ENCODE peak calls at places on chromosome 20, in eight cellular contexts. D is NCI-H774; E is H9; J is GM23248; G is T-helper 1 cell; U is retina; P is SJSA1; M is activated CD4-positive, alpha-beta T cell treated with anti-CD3 and anti-CD28 coated beads, Interleukin-2, amount 50 U/mL, for 1 hour. Y is an unnamed sample.

GRCh38 chr20:41650221-41650948 is 32.2 kb upstream of the CHD6 start:
- DNase-seq in D (peak), E (no peak), J (no peak), G (no peak), U (no peak), P (no peak), M (no peak), Y (peak)

GRCh38 chr20:48709744-48710143 is 118.1 kb downstream of the PREX1 start:
- DNase-seq in D (no peak), E (no peak), J (no peak), G (no peak), U (no peak), P (no peak), M (no peak), Y (no peak)

GRCh38 chr20:45828589-45828988 is 1.5 kb upstream of the TNNC2 start:
- DNase-seq in D (no peak), E (no peak), J (peak), G (no peak), U (no peak), P (no peak), M (no peak), Y (peak)

GRCh38 chr20:4109587-4109986 is 94.2 kb upstream of the RNF24 start:
- DNase-seq in D (no peak), E (no peak), J (peak), G (no peak), U (no peak), P (no peak), M (no peak), Y (peak)

GRCh38 chr20:31845300-31845863 is at the start of gene FOXS1:
- DNase-seq in D (no peak), E (peak), J (no peak), G (no peak), U (peak), P (peak), M (no peak), Y (peak)

GRCh38 chr20:23138682-23139081 is 52.6 kb upstream of the CD93 start:
- DNase-seq in D (no peak), E (no peak), J (no peak), G (no peak), U (no peak), P (no peak), M (no peak), Y (no peak)

GRCh38 chr20:59006864-59007757 is at the start of gene CTSZ:
- DNase-seq in D (no peak), E (peak), J (peak), G (no peak), U (peak), P (no peak), M (peak), Y (peak)

GRCh38 chr20:41533537-41534136 is 84.5 kb downstream of the CHD6 start:
- DNase-seq in D (peak), E (no peak), J (no peak), G (no peak), U (no peak), P (no peak), M (no peak), Y (no peak)

GRCh38 chr20:43987531-43987930 is 72.9 kb downstream of the TOX2 start:
- DNase-seq in D (no peak), E (no peak), J (no peak), G (no peak), U (no peak), P (no peak), M (no peak), Y (peak)

GRCh38 chr20:2470051-2470431 is 548 bp downstream of the SNRPB start:
- DNase-seq in D (peak), E (no peak), J (peak), G (peak), U (no peak), P (peak), M (peak), Y (peak)

GRCh38 chr20:61756446-61756845 is 309.2 kb downstream of the TAF4 start:
- DNase-seq in D (no peak), E (no peak), J (no peak), G (peak), U (no peak), P (no peak), M (no peak), Y (no peak)

GRCh38 chr20:4488407-4489339 is 233.0 kb upstream of the PRND start:
- DNase-seq in D (no peak), E (no peak), J (peak), G (no peak), U (no peak), P (peak), M (no peak), Y (no peak)

GRCh38 chr20:63657260-63657936 is 714 bp upstream of the RTEL1 start:
- DNase-seq in D (no peak), E (no peak), J (peak), G (no peak), U (no peak), P (no peak), M (no peak), Y (peak)

GRCh38 chr20:35604444-35604750 is 11.2 kb upstream of the SPAG4 start:
- DNase-seq in D (no peak), E (peak), J (peak), G (no peak), U (no peak), P (no peak), M (no peak), Y (no peak)

GRCh38 chr20:38730167-38730988 is 6.1 kb downstream of the SLC32A1 start:
- DNase-seq in D (no peak), E (no peak), J (no peak), G (no peak), U (peak), P (no peak), M (no peak), Y (peak)

GRCh38 chr20:10639762-10640556 is 33.8 kb downstream of the JAG1 start:
- DNase-seq in D (no peak), E (no peak), J (no peak), G (no peak), U (peak), P (no peak), M (no peak), Y (no peak)

GRCh38 chr20:14410869-14411555 is 73.6 kb upstream of the FLRT3 start:
- DNase-seq in D (no peak), E (no peak), J (no peak), G (no peak), U (no peak), P (no peak), M (no peak), Y (no peak)

GRCh38 chr20:48983423-48984400 is 62.2 kb downstream of the ARFGEF2 start:
- DNase-seq in D (no peak), E (no peak), J (peak), G (no peak), U (no peak), P (no peak), M (no peak), Y (peak)

GRCh38 chr20:52823303-52823702 is 148.9 kb upstream of the TSHZ2 start:
- DNase-seq in D (no peak), E (no peak), J (no peak), G (no peak), U (no peak), P (no peak), M (no peak), Y (no peak)

GRCh38 chr20:64101731-64102621 is 5.4 kb downstream of the NPBWR2 start:
- DNase-seq in D (peak), E (peak), J (peak), G (peak), U (peak), P (no peak), M (peak), Y (peak)

GRCh38 chr20:35307666-35308653 is 15.7 kb upstream of the FAM83C start:
- DNase-seq in D (no peak), E (no peak), J (peak), G (no peak), U (no peak), P (peak), M (no peak), Y (no peak)

GRCh38 chr20:50067461-50067860 is 45.5 kb downstream of the UBE2V1 start:
- DNase-seq in D (no peak), E (no peak), J (no peak), G (no peak), U (no peak), P (no peak), M (no peak), Y (no peak)

GRCh38 chr20:43188861-43189613 is 669 bp downstream of the PTPRT start:
- DNase-seq in D (no peak), E (peak), J (no peak), G (no peak), U (peak), P (no peak), M (no peak), Y (peak)

GRCh38 chr20:23248524-23248923 is 102.1 kb upstream of the NXT1 start:
- DNase-seq in D (peak), E (no peak), J (no peak), G (no peak), U (no peak), P (peak), M (no peak), Y (no peak)

GRCh38 chr20:58717278-58718091 is 24.9 kb downstream of the NPEPL1 start:
- DNase-seq in D (no peak), E (peak), J (no peak), G (no peak), U (peak), P (peak), M (no peak), Y (no peak)

GRCh38 chr20:15328084-15328483 is 990.7 kb upstream of the FLRT3 start:
- DNase-seq in D (no peak), E (no peak), J (no peak), G (no peak), U (no peak), P (no peak), M (no peak), Y (no peak)

GRCh38 chr20:64212750-64213149 is 42.8 kb upstream of the PCMTD2 start:
- DNase-seq in D (no peak), E (no peak), J (peak), G (no peak), U (peak), P (no peak), M (no peak), Y (no peak)

GRCh38 chr20:17505664-17506517 is 25.3 kb downstream of the BFSP1 start:
- DNase-seq in D (no peak), E (no peak), J (peak), G (no peak), U (no peak), P (no peak), M (peak), Y (no peak)

GRCh38 chr20:8855315-8855714 is 213.6 kb upstream of the PLCB4 start:
- DNase-seq in D (no peak), E (no peak), J (peak), G (no peak), U (no peak), P (no peak), M (no peak), Y (no peak)

GRCh38 chr20:24100370-24101011 is 111.9 kb upstream of the GGTLC1 start:
- DNase-seq in D (no peak), E (no peak), J (peak), G (peak), U (peak), P (peak), M (peak), Y (peak)

GRCh38 chr20:12321746-12322145 is 404.1 kb downstream of the BTBD3 start:
- DNase-seq in D (no peak), E (no peak), J (no peak), G (no peak), U (no peak), P (no peak), M (no peak), Y (peak)

GRCh38 chr20:41179961-41180360 is 42.6 kb downstream of the PLCG1 start:
- DNase-seq in D (no peak), E (peak), J (no peak), G (no peak), U (no peak), P (peak), M (no peak), Y (no peak)

GRCh38 chr20:8305449-8305978 is 173.4 kb downstream of the PLCB1 start:
- DNase-seq in D (peak), E (peak), J (peak), G (peak), U (no peak), P (peak), M (peak), Y (peak)

GRCh38 chr20:11373391-11373790 is 544.3 kb upstream of the BTBD3 start:
- DNase-seq in D (no peak), E (no peak), J (no peak), G (no peak), U (no peak), P (no peak), M (no peak), Y (peak)